ENCODE peak calls at places on chromosomes 3 and 15, in nine cellular contexts. Q, K, G, Y, V, Z, A, H and R are unnamed samples.

GRCh38 chr3:128787256-128788253 is 61.6 kb downstream of the RAB7A start:
- DNase-seq in K (peak; percentile 96), H (peak; percentile 70), Z (no peak), A (no peak), V (peak; percentile 55), Y (no peak), G (peak; percentile 31), Q (peak; percentile 78), R (peak; percentile 77)

GRCh38 chr3:66593978-66594377 is 93.2 kb upstream of the LRIG1 start:
- DNase-seq in G (no peak), K (peak; percentile 83), A (no peak), Q (peak; percentile 50), H (peak; percentile 87), V (peak; percentile 76), Z (no peak), Y (peak; percentile 87), R (peak; percentile 98)

GRCh38 chr3:177934001-177934891 is 602.0 kb upstream of the KCNMB2 start:
- DNase-seq in V (peak; percentile 76), Y (peak; percentile 27), G (no peak), Q (peak; percentile 96), Z (peak; percentile 12), K (no peak), H (no peak), A (no peak), R (peak; percentile 91)

GRCh38 chr3:64190517-64191515 is 34.5 kb downstream of the PRICKLE2 start:
- DNase-seq in Y (peak; percentile 86), H (peak; percentile 54), Q (peak; percentile 91), A (no peak), Z (no peak), K (peak; percentile 96), G (no peak), V (peak; percentile 97), R (peak; percentile 79)

GRCh38 chr15:70150405-70150747 is 52.7 kb upstream of the TLE3 start:
- DNase-seq in G (no peak), Y (no peak), Z (no peak), H (no peak), Q (no peak), V (no peak), A (no peak), K (no peak), R (no peak)

GRCh38 chr3:58998476-58999117 is 51.2 kb downstream of the CFAP20DC start:
- DNase-seq in A (no peak), Q (peak; percentile 47), H (peak; percentile 86), K (peak; percentile 100), Z (peak; percentile 79), G (no peak), Y (peak; percentile 92), V (peak; percentile 99), R (peak; percentile 95)

GRCh38 chr15:58383876-58384275 is 47.9 kb upstream of the LIPC start:
- DNase-seq in Z (no peak), Q (no peak), V (no peak), A (no peak), G (no peak), H (no peak), K (no peak), Y (no peak), R (no peak)

GRCh38 chr3:141405581-141405980 is 37.3 kb downstream of the ZBTB38 start:
- DNase-seq in K (no peak), Q (peak; percentile 74), V (peak; percentile 59), A (no peak), Y (peak; percentile 39), G (no peak), H (no peak), Z (no peak), R (peak; percentile 85)

GRCh38 chr3:138210528-138210927 is 23.4 kb downstream of the ARMC8 start:
- DNase-seq in H (no peak), G (no peak), Z (no peak), V (no peak), K (no peak), A (peak; percentile 5), Y (no peak), Q (no peak), R (no peak)

GRCh38 chr3:30660128-30660525 is 53.7 kb downstream of the TGFBR2 start:
- DNase-seq in Y (no peak), V (no peak), G (no peak), Q (no peak), H (no peak), K (no peak), Z (no peak), A (no peak), R (no peak)

GRCh38 chr3:117400303-117400702 is 690.7 kb downstream of the TUSC7 start:
- DNase-seq in K (no peak), V (no peak), Y (no peak), A (no peak), Q (no peak), H (no peak), G (no peak), Z (no peak), R (no peak)

GRCh38 chr15:66580643-66581042 is 14.8 kb upstream of the LCTL start:
- DNase-seq in Q (no peak), G (no peak), Z (peak; percentile 90), V (peak; percentile 64), A (no peak), H (no peak), Y (no peak), K (no peak), R (peak; percentile 12)

GRCh38 chr3:124833710-124834332 is 53.3 kb downstream of the ITGB5 start:
- DNase-seq in Z (no peak), K (no peak), H (no peak), G (no peak), A (no peak), Y (no peak), V (no peak), Q (no peak), R (peak; percentile 42)

GRCh38 chr3:37301980-37302379 is 127.6 kb upstream of the LRRFIP2 start:
- DNase-seq in G (no peak), A (no peak), Y (no peak), Z (no peak), Q (peak; percentile 26), H (no peak), K (no peak), V (no peak), R (no peak)

DNA sequence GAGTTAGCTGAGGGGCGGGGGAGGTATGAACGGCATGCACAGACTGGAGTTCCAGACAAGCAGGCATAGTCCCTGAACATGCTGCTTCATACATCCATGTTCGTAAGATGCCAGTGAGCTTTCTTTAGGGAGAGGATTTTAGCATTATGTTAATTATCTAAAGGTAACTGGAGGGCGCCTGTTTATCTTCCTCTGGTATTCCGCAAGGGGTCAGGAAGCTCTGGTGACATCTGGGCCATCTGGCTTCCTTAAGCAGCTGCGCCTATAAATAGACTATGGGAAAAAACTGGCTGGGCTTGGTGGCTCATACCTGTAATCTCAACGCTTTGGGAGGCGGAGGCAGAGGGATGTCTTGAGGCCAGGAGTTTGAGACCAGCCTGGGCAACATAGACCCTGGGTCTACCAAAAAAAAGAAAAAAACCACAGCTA is 1.5 kb upstream of the FBXO22 start:
- DNase-seq in A (peak; percentile 11), Y (no peak), G (no peak), Z (no peak), V (no peak), Q (peak; percentile 93), K (no peak), H (no peak), R (no peak)
- H3K4me1 ChIP-seq in A (peaks cover 10% of the 10 kb centered on the region), Y (no peaks in the 10 kb centered on the region), G (peaks cover 17% of the 10 kb centered on the region), Z (peaks cover 3% of the 10 kb centered on the region), V (peaks cover 9% of the 10 kb centered on the region), Q (peaks cover 12% of the 10 kb centered on the region), K (peaks cover 21% of the 10 kb centered on the region), H (peaks cover 17% of the 10 kb centered on the region), R (peaks cover 13% of the 10 kb centered on the region)

GRCh38 chr3:114490829-114491228 is 197.0 kb downstream of the TIGIT start:
- DNase-seq in Z (no peak), K (no peak), H (no peak), A (no peak), V (no peak), G (no peak), Q (no peak), Y (no peak), R (no peak)

GRCh38 chr3:114496466-114496865 is 202.6 kb downstream of the TIGIT start:
- DNase-seq in Q (no peak), Y (peak; percentile 55), H (no peak), Z (no peak), K (no peak), A (no peak), G (no peak), V (peak; percentile 47), R (no peak)

GRCh38 chr3:114496021-114496434 is 202.2 kb downstream of the TIGIT start:
- DNase-seq in H (peak; percentile 36), G (no peak), Z (no peak), Y (peak; percentile 57), A (no peak), V (peak; percentile 83), Q (peak; percentile 79), K (peak; percentile 58), R (peak; percentile 61)

GRCh38 chr3:114496874-114497273 is 203.0 kb downstream of the TIGIT start:
- DNase-seq in H (peak; percentile 87), Z (no peak), A (no peak), G (no peak), Q (peak; percentile 96), K (no peak), Y (peak; percentile 87), V (peak; percentile 78), R (peak; percentile 27)

GRCh38 chr3:114494498-114494897 is 200.7 kb downstream of the TIGIT start:
- DNase-seq in Y (no peak), A (no peak), G (no peak), H (no peak), Q (no peak), K (no peak), Z (peak; percentile 34), V (no peak), R (no peak)
- H2AFZ ChIP-seq in Y (no peak overlapping the region), A (no peak overlapping the region), G (no peak overlapping the region), H (no peak overlapping the region), Q (no peak overlapping the region), K (no peak overlapping the region), Z (no peak overlapping the region), V (no peak overlapping the region), R (no peak overlapping the region)

DNA sequence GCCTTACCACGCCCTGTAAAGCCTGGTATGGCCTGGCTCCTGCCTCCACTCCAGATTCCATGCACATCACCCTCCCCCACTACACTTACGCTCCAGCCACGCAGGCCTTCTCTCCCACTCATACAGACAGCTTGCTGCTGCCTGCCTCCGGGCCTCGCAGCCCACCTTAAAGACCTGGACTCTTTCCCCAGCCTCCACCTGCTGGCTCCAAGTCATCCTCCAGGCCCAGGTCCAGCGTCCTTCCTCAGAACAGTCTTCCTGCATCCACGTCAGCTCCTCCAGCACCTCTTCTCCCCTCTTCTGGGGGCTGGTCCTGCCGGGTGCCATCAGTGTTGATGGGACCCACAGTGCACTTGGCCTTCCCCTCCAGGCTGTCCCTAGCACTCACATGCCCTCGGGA is 75.5 kb downstream of the NUP210 start:
- DNase-seq in Y (no peak), A (no peak), V (no peak), H (no peak), K (no peak), Q (no peak), Z (no peak), G (no peak), R (no peak)
- H3K4me1 ChIP-seq in Y (no peaks in the 10 kb centered on the region), A (peaks cover 25% of the 10 kb centered on the region), V (no peaks in the 10 kb centered on the region), H (no peaks in the 10 kb centered on the region), K (no peaks in the 10 kb centered on the region), Q (peaks cover 2% of the 10 kb centered on the region), Z (no peaks in the 10 kb centered on the region), G (peaks cover 6% of the 10 kb centered on the region), R (peaks cover 10% of the 10 kb centered on the region)

DNA sequence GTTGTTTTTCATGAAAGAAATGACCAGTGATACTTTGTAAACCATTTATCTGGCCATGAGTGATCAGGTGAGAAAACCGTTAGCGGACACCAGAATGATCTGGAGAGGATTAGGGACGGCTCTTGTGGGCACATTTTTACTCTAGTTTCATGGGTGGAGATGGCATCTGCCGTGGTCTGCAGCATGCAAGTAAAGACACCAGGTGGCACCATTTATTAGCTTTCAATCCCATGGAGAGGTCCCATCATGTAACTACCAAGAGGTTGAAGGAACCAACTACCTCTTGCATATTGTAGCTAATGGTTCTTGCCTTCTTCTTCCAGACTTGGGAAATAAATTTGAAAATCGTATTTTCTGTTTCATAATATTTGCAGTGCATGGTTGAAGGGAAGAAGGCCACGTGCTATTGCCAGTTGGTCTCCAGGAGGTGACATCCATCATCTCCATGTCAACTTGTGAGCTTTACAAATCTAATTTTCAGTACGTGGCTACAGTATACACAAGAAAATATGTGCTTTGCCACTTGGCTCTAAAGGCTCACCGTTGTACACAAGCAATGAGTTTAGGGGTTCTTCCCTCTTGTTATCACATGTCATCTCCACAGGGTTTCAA is 1.5 kb upstream of the MAPKBP1 start:
- DNase-seq in A (no peak), Q (peak; percentile 78), H (peak; percentile 46), K (peak; percentile 68), Y (peak; percentile 81), V (peak; percentile 88), Z (peak; percentile 80), G (peak; percentile 82), R (peak; percentile 49)
- H2AFZ ChIP-seq in A (no peak overlapping the region), Q (no peak overlapping the region), H (no peak overlapping the region), K (no peak overlapping the region), Y (no peak overlapping the region), V (no peak overlapping the region), Z (no peak overlapping the region), G (no peak overlapping the region), R (no peak overlapping the region)